ENCODE peak calls at places on chromosomes 7 and 10, in six cellular contexts. G is testis, E is tibial artery, F is AG04450, Z is suprapubic skin, O is Peyer's patch. H is an unnamed sample.

GRCh38 chr10:96560489-96560888 is 26.3 kb downstream of the TM9SF3 start:
- DNase-seq in G (no peak), E (no peak), F (no peak), Z (no peak), O (no peak), H (no peak)

GRCh38 chr7:27082171-27082570 is 13.6 kb downstream of the HOXA1 start:
- DNase-seq in G (no peak), E (no peak), F (no peak), Z (no peak), O (no peak), H (no peak)

GRCh38 chr10:14296081-14296709 is 34.5 kb downstream of the FRMD4A start:
- DNase-seq in G (no peak), E (no peak), F (no peak), Z (no peak), O (no peak), H (peak)

GRCh38 chr7:157139142-157140117 is 704 bp downstream of the UBE3C start:
- DNase-seq in G (peak), E (peak), F (no peak), Z (no peak), O (peak), H (peak)

GRCh38 chr7:86747698-86748097 is 104.0 kb downstream of the GRM3 start:
- DNase-seq in G (no peak), E (no peak), F (no peak), Z (no peak), O (no peak), H (no peak)

GRCh38 chr7:55420535-55420934 is 55.4 kb downstream of the LANCL2 start:
- DNase-seq in G (no peak), E (no peak), F (no peak), Z (no peak), O (no peak), H (peak)

GRCh38 chr10:60148266-60148840 is 241.3 kb downstream of the ANK3 start:
- DNase-seq in G (no peak), E (no peak), F (peak), Z (no peak), O (no peak), H (peak)

GRCh38 chr10:29955308-29955935 is 104.0 kb downstream of the JCAD start:
- DNase-seq in G (no peak), E (no peak), F (no peak), Z (no peak), O (no peak), H (peak)

GRCh38 chr10:63115732-63116383 is 17.3 kb upstream of the NRBF2 start:
- DNase-seq in G (peak), E (peak), F (no peak), Z (peak), O (no peak), H (peak)

GRCh38 chr10:26861326-26861998 is 704 bp upstream of the ABI1 start:
- DNase-seq in G (no peak), E (no peak), F (no peak), Z (no peak), O (no peak), H (no peak)

GRCh38 chr7:41222704-41223103 is 480.2 kb downstream of the INHBA start:
- DNase-seq in G (no peak), E (no peak), F (peak), Z (no peak), O (no peak), H (peak)

GRCh38 chr10:78258303-78259030 is 224.8 kb downstream of the RPS24 start:
- DNase-seq in G (no peak), E (no peak), F (no peak), Z (no peak), O (no peak), H (no peak)

GRCh38 chr10:12700557-12700874 is 301.0 kb downstream of the CCDC3 start:
- DNase-seq in G (no peak), E (no peak), F (no peak), Z (no peak), O (no peak), H (no peak)

GRCh38 chr10:48456808-48457761 is 147.8 kb downstream of the ARHGAP22 start:
- DNase-seq in G (no peak), E (no peak), F (no peak), Z (peak), O (no peak), H (no peak)

GRCh38 chr7:120774481-120774880 is 83.5 kb downstream of the TSPAN12 start:
- DNase-seq in G (no peak), E (no peak), F (no peak), Z (no peak), O (no peak), H (no peak)

GRCh38 chr10:126101744-126102143 is 205.4 kb downstream of the FANK1 start:
- DNase-seq in G (no peak), E (no peak), F (no peak), Z (no peak), O (no peak), H (no peak)

GRCh38 chr10:114938818-114939193 is 811 bp downstream of the TRUB1 start:
- DNase-seq in G (no peak), E (no peak), F (no peak), Z (no peak), O (no peak), H (no peak)

GRCh38 chr10:52551036-52551435 is 221.5 kb downstream of the MBL2 start:
- DNase-seq in G (no peak), E (no peak), F (no peak), Z (no peak), O (no peak), H (no peak)

GRCh38 chr10:76874151-76874550 is 763.5 kb downstream of the KCNMA1 start:
- DNase-seq in G (no peak), E (peak), F (no peak), Z (no peak), O (no peak), H (peak)

GRCh38 chr10:21526184-21526951 is 886 bp upstream of the SKIDA1 start:
- DNase-seq in G (peak), E (peak), F (no peak), Z (peak), O (peak), H (peak)

GRCh38 chr7:155953501-155953778 is 141.2 kb upstream of the SHH start:
- DNase-seq in G (no peak), E (no peak), F (no peak), Z (no peak), O (no peak), H (no peak)

GRCh38 chr7:132782777-132783633 is 206.7 kb upstream of the PLXNA4 start:
- DNase-seq in G (no peak), E (no peak), F (peak), Z (no peak), O (no peak), H (peak)

GRCh38 chr10:123583639-123584418 is 82.3 kb upstream of the GPR26 start:
- DNase-seq in G (peak), E (peak), F (no peak), Z (peak), O (peak), H (peak)

GRCh38 chr10:55091691-55092328 is 290.8 kb upstream of the PCDH15 start:
- DNase-seq in G (no peak), E (no peak), F (no peak), Z (no peak), O (no peak), H (no peak)

GRCh38 chr7:360454-361100 is 70.6 kb downstream of the FOXL3 start:
- DNase-seq in G (no peak), E (no peak), F (no peak), Z (no peak), O (no peak), H (no peak)

GRCh38 chr7:90769036-90769435 is 172.9 kb downstream of the CDK14 start:
- DNase-seq in G (no peak), E (no peak), F (no peak), Z (no peak), O (no peak), H (no peak)

GRCh38 chr10:123573236-123574147 is 92.7 kb upstream of the GPR26 start:
- DNase-seq in G (peak), E (peak), F (no peak), Z (peak), O (peak), H (peak)

GRCh38 chr10:87860156-87860795 is 3.1 kb downstream of the KLLN start:
- DNase-seq in G (peak), E (no peak), F (no peak), Z (no peak), O (peak), H (peak)

GRCh38 chr10:71156436-71156835 is 55.9 kb upstream of the UNC5B start:
- DNase-seq in G (no peak), E (no peak), F (no peak), Z (no peak), O (no peak), H (no peak)

GRCh38 chr10:128047337-128047736 is 78.9 kb downstream of the MKI67 start:
- DNase-seq in G (peak), E (peak), F (no peak), Z (peak), O (peak), H (peak)

GRCh38 chr10:49502358-49502757 is 36.6 kb downstream of the ERCC6 start:
- DNase-seq in G (no peak), E (no peak), F (no peak), Z (no peak), O (no peak), H (no peak)

GRCh38 chr10:103580422-103580821 is 86.9 kb downstream of the NEURL1 start:
- DNase-seq in G (peak), E (no peak), F (no peak), Z (no peak), O (no peak), H (no peak)

GRCh38 chr10:132162021-132162531 is 24.7 kb upstream of the DPYSL4 start:
- DNase-seq in G (no peak), E (no peak), F (no peak), Z (no peak), O (no peak), H (no peak)

GRCh38 chr10:104576611-104577010 is 64.5 kb upstream of the SORCS3 start:
- DNase-seq in G (no peak), E (no peak), F (no peak), Z (no peak), O (no peak), H (no peak)

GRCh38 chr10:47104786-47105385 is 193.7 kb downstream of the PTPN20 start:
- DNase-seq in G (no peak), E (no peak), F (no peak), Z (no peak), O (no peak), H (no peak)

GRCh38 chr10:104054430-104054829 is 31.2 kb downstream of the COL17A1 start:
- DNase-seq in G (no peak), E (no peak), F (peak), Z (no peak), O (no peak), H (no peak)

GRCh38 chr7:134636008-134636449 is 10.6 kb upstream of the BPGM start:
- DNase-seq in G (no peak), E (no peak), F (no peak), Z (no peak), O (no peak), H (no peak)

GRCh38 chr7:13161125-13161524 is 473.7 kb downstream of the ARL4A start:
- DNase-seq in G (no peak), E (no peak), F (no peak), Z (no peak), O (no peak), H (no peak)

GRCh38 chr7:13169356-13169755 is 481.9 kb downstream of the ARL4A start:
- DNase-seq in G (no peak), E (no peak), F (no peak), Z (no peak), O (no peak), H (no peak)

GRCh38 chr7:13166801-13167200 is 479.4 kb downstream of the ARL4A start:
- DNase-seq in G (no peak), E (no peak), F (no peak), Z (no peak), O (no peak), H (no peak)

DNA sequence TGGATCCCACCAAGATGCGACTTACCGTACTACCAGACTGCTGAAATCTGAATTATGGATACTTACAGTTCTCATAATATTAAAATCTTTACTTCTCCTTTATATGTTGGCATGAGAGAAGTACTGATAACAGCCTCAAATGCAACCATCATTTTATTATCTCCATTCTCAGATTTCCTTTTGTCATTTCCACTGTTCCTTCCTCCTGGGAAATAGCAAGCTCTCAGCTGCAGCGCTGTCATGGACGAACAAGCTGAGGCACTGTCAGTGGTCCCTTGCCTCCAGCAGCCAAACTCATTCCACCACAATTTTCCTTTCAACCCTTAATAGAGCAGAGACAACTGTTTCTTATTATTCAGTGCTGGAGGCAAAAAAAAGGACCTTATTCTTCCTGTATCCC is 478.4 kb downstream of the ARL4A start:
- DNase-seq in G (no peak), E (no peak), F (no peak), Z (no peak), O (no peak), H (no peak)
- H3K4me3 ChIP-seq in G (no peak), E (no peak), F (no peak), Z (no peak), O (no peak), H (no peak)

GRCh38 chr7:142445019-142445686 is 187.3 kb upstream of the PRSS58 start:
- DNase-seq in G (no peak), E (no peak), F (no peak), Z (no peak), O (no peak), H (no peak)
- H3K27ac ChIP-seq in G (no peak), E (no peak), F (no peak), Z (no peak), O (no peak), H (no peak)

GRCh38 chr7:74164985-74165456 is 9.1 kb upstream of the EIF4H start:
- DNase-seq in G (peak), E (no peak), F (no peak), Z (no peak), O (no peak), H (no peak)
- TF ChIP-seq CTCF in G (peak), E (peak), F (peak), Z (no peak), O (no peak), H (peak)

GRCh38 chr7:19114591-19114855 is 2.9 kb downstream of the TWIST1 start:
- DNase-seq in G (no peak), E (no peak), F (no peak), Z (no peak), O (no peak), H (no peak)

GRCh38 chr7:19116121-19117080 is 1.0 kb downstream of the TWIST1 start:
- DNase-seq in G (peak), E (peak), F (no peak), Z (no peak), O (no peak), H (peak)

GRCh38 chr7:19113001-19113349 is 4.5 kb downstream of the TWIST1 start:
- DNase-seq in G (no peak), E (no peak), F (no peak), Z (no peak), O (no peak), H (no peak)

GRCh38 chr7:19112290-19113000 is 5.0 kb downstream of the TWIST1 start:
- DNase-seq in G (no peak), E (no peak), F (no peak), Z (peak), O (no peak), H (peak)

DNA sequence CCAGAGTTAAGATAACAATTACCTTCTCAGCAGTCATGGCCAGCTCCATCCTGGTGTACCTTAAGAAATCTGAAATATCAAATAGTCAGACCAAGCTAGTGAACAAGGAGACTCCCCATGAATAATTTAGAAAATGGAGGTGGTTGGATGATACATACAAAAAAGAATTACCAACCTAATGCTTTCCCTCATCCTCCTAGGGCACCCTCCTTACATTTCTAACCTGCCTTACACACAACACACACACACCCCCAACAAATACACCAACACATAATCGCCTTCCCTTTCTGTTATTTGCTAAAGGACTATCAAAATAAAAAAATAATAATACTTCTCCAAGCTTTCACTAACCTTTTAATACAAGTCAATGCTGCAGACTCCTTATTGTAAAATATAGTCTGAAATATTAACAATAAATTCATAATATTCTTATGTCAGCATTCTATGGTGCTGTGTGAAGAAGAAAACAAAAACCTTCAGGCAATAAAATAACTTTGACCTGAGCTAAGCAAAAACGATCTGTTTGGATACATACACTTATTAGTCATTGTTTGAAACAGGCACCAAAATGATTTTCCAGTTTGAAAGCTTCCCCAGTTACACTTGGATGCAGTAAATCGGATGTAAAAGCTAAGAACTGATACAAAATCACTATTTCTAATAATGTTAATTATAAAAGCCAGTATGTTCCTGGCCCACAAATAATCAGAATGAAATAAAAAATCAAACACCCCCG is 3.4 kb downstream of the TWIST1 start:
- DNase-seq in G (no peak), E (no peak), F (no peak), Z (no peak), O (no peak), H (peak)
- H3K4me3 ChIP-seq in G (no peak), E (no peak), F (peak), Z (peak), O (no peak), H (peak)

DNA sequence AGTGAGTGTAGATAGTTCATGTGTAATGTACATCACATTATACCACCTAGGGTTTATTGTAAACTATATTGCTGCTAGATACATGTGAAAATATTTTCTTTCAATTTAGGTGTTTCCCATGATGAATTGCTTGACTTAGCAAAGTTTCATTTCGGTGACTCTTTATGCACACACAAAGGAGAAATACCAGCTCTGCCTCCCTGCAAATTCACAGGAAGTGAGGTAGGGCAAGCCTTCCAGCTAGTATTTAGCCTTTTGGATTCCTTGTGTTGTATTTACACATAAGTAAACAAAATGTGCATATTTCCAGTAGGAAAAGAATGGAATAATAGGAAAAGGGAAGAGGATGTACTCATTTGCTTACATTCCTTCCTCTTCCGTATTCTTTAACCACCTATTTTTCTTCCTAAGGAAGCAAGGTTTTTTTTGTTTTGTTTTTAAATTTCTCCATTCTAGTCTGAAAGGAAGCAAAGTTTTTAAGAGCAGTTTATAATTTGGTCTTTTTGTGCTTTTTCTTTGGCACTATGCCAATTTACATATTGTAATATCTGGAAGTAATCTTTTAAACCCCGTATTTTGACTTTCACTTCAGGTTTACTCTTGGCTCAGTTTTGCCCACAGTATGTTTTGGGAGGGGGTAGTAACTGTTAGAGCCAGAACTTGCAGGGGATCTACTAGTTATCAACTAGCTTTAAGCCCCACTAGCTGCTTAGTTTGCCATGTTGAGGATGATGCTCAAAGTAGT is 10.4 kb downstream of the PMPCB start:
- DNase-seq in G (no peak), E (no peak), F (no peak), Z (no peak), O (no peak), H (no peak)
- H3K27ac ChIP-seq in G (no peak), E (no peak), F (no peak), Z (no peak), O (no peak), H (no peak)

GRCh38 chr7:36084485-36085091 is 68.5 kb upstream of the EEPD1 start:
- DNase-seq in G (peak), E (peak), F (no peak), Z (no peak), O (no peak), H (peak)
- TF ChIP-seq CTCF in G (no peak), E (no peak), F (peak), Z (no peak), O (peak), H (peak)

GRCh38 chr7:2870471-2870941 is 26.4 kb upstream of the GNA12 start:
- DNase-seq in G (peak), E (peak), F (no peak), Z (no peak), O (peak), H (peak)
- H3K4me3 ChIP-seq in G (no peak), E (no peak), F (no peak), Z (peak), O (no peak), H (no peak)

GRCh38 chr7:130351664-130352015 is 7.0 kb downstream of the CPA5 start:
- DNase-seq in G (no peak), E (no peak), F (no peak), Z (peak), O (no peak), H (no peak)

GRCh38 chr7:130353196-130353595 is 8.6 kb downstream of the CPA5 start:
- DNase-seq in G (no peak), E (no peak), F (no peak), Z (peak), O (no peak), H (no peak)

GRCh38 chr7:130349911-130350782 is 5.5 kb downstream of the CPA5 start:
- DNase-seq in G (no peak), E (no peak), F (no peak), Z (peak), O (no peak), H (no peak)

GRCh38 chr7:130350945-130351663 is 6.5 kb downstream of the CPA5 start:
- DNase-seq in G (no peak), E (no peak), F (no peak), Z (peak), O (no peak), H (no peak)

DNA sequence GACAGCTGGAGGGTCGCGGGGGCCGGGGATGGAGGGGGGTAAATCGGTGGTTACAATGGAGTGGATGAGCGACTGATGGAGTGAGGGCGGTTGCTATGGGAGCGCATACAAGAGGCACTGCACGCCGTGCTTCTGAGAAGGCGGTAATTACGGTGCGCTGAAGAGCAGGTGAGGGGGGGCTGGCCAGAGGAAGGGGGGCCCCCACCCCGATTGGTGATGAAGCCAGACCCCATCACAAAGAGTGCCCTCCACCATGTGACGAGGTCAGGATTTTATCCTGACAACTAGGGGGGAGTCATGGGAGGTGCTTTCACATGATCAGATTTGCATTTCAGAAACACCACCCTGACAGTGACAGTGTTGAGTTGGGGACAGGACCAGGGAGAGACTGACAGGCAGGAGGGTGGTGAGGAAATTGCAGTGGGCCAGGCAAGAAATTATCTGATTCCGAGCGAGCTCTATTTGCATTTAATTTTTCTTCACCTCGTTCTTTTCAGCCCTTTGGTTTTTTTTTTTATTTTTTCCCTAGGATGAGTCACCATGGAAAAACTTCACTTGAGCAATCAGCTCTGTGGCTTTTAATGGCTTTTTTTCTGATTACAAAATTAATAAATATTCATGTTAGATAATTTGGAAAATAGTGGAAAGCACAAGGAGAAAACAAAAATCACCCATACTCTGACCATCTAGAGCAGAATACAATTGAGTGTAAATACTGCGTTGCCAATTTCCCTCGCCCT is 7.9 kb downstream of the CPA5 start:
- DNase-seq in G (no peak), E (no peak), F (no peak), Z (peak), O (no peak), H (peak)
- H3K27ac ChIP-seq in G (peak), E (peak), F (peak), Z (peak), O (peak), H (no peak)